ENCODE peak calls at places on chromosomes 16 and 17, in four cellular contexts. S, V, G and L are unnamed samples.

GRCh38 chr16:71917900-71918299 is 22.6 kb downstream of the IST1 start:
- DNase-seq in S (no peak), V (no peak), G (no peak), L (no peak)

GRCh38 chr17:45413498-45413923 is 19.2 kb downstream of the ARHGAP27 start:
- DNase-seq in S (no peak), V (peak; percentile 67), G (no peak), L (no peak)

GRCh38 chr17:64020068-64020766 is at the start of gene ICAM2:
- DNase-seq in S (peak; percentile 71), V (peak; percentile 68), G (peak; percentile 16), L (peak; percentile 33)

GRCh38 chr17:45050680-45051059 is 762 bp downstream of the DCAKD start:
- DNase-seq in S (peak; percentile 44), V (no peak), G (peak; percentile 30), L (no peak)

GRCh38 chr16:28606291-28607115 is 3.3 kb downstream of the SULT1A1 start:
- DNase-seq in S (no peak), V (no peak), G (no peak), L (no peak)

GRCh38 chr17:2705263-2705662 is 6.3 kb downstream of the CLUH start:
- DNase-seq in S (peak; percentile 10), V (no peak), G (no peak), L (no peak)

GRCh38 chr17:78355045-78355641 is 4.7 kb downstream of the SOCS3 start:
- DNase-seq in S (no peak), V (no peak), G (no peak), L (no peak)

GRCh38 chr16:78768226-78768625 is 668.8 kb downstream of the WWOX start:
- DNase-seq in S (no peak), V (no peak), G (no peak), L (no peak)

GRCh38 chr17:16199093-16199492 is 16.2 kb downstream of the NCOR1 start:
- DNase-seq in S (peak; percentile 71), V (no peak), G (peak; percentile 38), L (no peak)

GRCh38 chr17:72271603-72272002 is 150.8 kb downstream of the SOX9 start:
- DNase-seq in S (no peak), V (no peak), G (no peak), L (no peak)

GRCh38 chr17:72264682-72265405 is 144.0 kb downstream of the SOX9 start:
- DNase-seq in S (no peak), V (no peak), G (no peak), L (no peak)

GRCh38 chr17:72270530-72270929 is 149.7 kb downstream of the SOX9 start:
- DNase-seq in S (no peak), V (no peak), G (no peak), L (peak; percentile 64)

GRCh38 chr17:72266099-72266852 is 145.5 kb downstream of the SOX9 start:
- DNase-seq in S (no peak), V (no peak), G (no peak), L (peak; percentile 22)

DNA sequence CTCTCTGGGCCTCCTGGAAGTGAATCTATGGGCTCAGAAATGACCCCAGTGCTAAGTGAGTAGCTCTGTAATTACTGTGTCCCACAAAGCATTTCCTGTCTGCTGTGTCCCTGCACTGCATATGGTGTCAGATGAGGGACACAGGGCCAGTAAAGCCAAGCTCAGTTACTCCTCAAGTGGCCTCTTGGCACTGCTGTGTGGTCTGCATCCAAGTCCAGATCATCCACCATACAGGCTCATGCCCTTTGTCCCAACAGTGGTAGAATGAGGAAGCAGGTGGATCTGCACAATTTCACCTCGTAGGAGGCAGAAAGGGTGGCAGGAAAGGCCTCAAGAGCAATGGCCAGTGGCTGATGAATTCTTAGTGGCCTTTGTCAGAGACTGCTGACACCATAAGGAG is 146.8 kb downstream of the SOX9 start:
- DNase-seq in S (no peak), V (no peak), G (no peak), L (no peak)
- TF ChIP-seq POLR2AphosphoS5 in S (no peak), V (no peak), G (no peak), L (no peak)

DNA sequence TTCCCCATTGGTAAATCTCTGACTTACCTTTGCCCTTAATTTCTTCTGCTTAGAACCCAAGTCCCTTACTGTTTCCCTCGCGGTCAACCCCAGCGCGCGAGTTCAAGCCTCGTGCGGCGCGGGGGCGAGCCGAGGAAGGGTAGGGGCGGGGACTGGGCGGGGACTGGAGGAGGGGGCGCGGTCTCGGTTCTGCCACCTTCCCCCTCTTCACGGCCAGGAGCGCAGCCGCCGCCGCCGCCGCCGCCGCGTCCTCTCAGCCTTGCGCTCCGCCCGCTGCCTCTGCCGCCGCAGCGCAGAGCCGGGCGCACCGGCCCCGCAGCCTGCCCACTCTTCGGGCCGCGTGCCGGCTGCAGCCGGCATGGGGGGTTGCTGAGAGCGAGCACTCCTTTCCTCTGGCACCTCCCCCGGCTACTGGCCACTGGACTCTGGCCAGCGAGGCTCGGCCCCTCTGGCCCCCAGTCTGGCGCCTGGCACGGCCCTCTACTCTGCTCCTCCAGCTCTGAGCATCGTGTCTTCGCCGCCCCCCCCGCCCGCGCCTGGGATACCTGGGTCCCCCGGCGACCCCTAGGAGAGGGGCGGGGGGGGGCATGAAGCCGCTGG is at the start of gene RAPGEFL1:
- DNase-seq in S (peak; percentile 74), V (peak; percentile 87), G (peak; percentile 87), L (peak; percentile 77)
- H3K4me3 ChIP-seq in S (peak within 1 kb of the TSS; percentile 37), V (peak within 1 kb of the TSS; percentile 52), G (peak within 1 kb of the TSS; percentile 90), L (peak within 1 kb of the TSS; percentile 45)

DNA sequence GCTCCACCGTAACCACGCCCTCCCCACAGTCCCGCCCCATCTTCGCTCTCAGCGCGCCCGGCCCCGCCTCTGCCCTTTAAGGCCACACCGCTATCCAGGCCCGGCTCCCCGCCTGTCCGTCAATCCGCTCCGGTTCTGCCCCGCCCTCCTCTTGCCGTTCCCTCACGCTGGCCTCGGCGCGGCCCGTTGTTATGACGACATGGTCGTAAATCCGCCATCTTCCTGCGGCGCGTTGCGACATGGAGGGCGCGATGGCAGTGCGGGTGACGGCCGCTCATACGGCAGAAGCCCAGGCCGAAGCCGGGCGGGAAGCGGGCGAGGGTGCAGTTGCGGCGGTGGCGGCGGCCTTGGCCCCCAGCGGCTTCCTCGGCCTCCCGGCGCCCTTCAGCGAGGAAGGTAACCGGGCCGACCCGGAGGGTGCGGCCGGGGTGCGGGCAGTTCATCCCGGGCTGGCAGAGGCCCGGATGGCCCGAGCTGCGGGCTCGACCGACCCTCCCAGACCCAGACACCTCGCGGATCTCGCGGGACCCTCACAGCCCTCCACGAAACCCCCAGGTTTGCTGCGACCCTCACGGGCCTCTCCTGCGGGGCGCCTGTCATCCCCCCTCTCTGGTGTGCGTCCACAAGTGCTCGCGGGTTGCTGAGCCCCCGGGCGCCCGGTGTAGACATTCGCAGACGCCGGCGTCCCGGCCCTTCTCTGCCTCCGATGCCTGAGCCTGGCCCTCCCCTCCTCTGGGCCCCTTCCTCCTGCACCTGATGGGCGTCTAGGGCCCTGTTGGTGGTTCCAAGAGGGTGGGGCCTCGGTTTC is at the start of gene E4F1:
- DNase-seq in S (peak; percentile 99), V (peak; percentile 100), G (peak; percentile 100), L (peak; percentile 99)
- TF ChIP-seq CTCF in S (no peak), V (no peak), G (no peak), L (peak; percentile 35)

DNA sequence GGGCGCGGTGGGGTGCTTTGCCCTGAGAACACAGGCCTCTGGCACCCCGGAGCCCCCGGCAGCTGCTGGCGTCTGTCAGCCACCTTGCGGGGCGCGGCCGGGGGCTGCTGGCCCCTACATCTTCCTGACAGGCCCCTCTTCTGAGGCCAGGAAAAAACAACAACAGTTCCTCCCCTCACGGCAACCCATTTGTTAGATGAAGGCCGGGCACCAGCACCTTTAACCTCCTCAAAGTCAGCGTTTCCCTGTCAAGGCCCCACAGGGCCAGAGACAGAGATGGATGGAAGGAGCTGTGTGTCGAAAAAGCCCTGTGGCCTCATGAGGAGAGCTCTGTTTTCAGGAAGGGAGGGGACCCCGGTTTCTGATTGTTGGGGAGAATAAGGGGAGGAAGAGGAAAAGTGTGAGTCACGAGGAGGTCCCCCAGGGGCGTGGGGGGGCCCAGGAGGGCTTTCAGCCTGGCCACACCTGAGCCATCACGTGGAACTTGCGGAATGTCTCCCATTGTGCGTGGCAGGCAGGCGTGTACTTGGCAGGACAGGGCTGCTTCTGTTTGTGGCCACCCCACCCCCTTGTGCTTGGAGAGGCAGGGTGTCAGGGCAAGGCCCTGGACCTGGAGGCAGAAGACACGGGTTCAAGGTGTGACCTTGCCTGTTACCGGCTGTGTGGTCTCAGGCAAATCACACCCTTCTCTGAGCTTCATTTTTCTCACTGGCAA is 3.8 kb upstream of the MEOX1 start:
- DNase-seq in S (no peak), V (no peak), G (no peak), L (no peak)
- TF ChIP-seq POLR2AphosphoS5 in S (no peak), V (no peak), G (no peak), L (no peak)

DNA sequence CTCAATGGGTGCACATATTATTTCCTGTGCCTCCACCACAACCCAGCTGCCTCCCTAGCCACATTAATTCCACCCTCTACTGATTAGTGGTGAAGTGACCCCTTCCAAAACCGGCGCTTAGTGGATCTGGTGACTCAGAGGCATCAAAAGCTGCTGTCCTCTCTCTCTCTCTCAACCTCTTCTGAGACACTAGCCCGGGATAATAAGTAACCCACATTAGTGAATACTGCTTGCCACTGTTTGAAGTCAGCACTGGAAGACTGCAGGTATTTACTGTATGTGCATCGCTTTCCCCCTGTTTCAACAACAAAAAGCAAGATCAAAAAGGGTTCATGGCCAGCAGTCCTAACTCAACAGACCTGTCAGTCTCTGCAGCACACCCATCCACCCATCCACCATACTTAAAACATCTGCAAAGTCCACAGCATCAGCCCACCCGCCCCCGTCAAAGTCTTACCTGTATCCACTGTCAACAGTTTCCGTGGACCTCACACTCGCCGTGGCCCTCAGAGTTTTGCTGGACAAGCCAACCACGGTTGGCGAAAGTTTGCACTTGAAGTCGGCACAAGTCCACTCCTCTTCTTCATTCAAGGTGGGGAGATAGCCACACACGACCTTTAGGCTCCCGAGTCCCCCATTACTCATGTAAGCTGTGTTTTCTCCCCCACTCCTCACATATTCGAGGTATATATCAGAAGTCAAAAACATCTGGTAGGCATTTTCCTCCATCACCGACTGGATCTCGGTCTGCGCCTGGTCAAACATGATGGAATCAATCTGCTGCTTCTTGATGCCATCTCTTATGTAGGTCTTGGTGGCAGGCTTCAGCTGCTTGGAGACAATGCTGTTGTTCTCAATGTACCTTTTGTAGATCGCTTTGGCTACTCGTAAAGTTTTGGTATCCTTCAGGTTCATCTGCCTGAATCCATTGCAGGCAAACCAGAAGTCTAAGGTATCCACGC is 3.8 kb downstream of the AXIN2 start:
- DNase-seq in S (no peak), V (no peak), G (no peak), L (no peak)
- H3K4me3 ChIP-seq in S (no peak overlapping the region), V (no peak overlapping the region), G (peak overlapping the region; percentile 98), L (peak overlapping the region; percentile 83)

GRCh38 chr16:73047536-73048291 is at the start of gene ZFHX3:
- DNase-seq in S (peak; percentile 53), V (peak; percentile 79), G (peak; percentile 87), L (peak; percentile 78)
- TF ChIP-seq CTCF in S (no peak), V (no peak), G (peak; percentile 30), L (no peak)